ENCODE peak calls at places on chromosomes 11 and 22, in six cellular contexts. Y, A, V, T, W and M are unnamed samples. For H3K27me3, the result is how much of the 10 kb centered on the place peaks cover.

GRCh38 chr11:35419713-35420333 is 465 bp upstream of the SLC1A2 start:
- DNase-seq in Y (no peak), A (no peak), V (no peak), T (no peak), W (no peak), M (no peak)

GRCh38 chr11:60125962-60126585 is 37.6 kb downstream of the MS4A2 start:
- DNase-seq in Y (no peak), A (peak), V (no peak), T (no peak), W (no peak), M (no peak)

GRCh38 chr22:49303781-49304461 is 523.8 kb downstream of the BRD1 start:
- DNase-seq in Y (no peak), A (no peak), V (no peak), T (no peak), W (no peak), M (no peak)

GRCh38 chr11:17529814-17530162 is 14.4 kb downstream of the USH1C start:
- DNase-seq in Y (no peak), A (no peak), V (no peak), T (no peak), W (no peak), M (no peak)

GRCh38 chr11:112223125-112223524 is 3.1 kb upstream of the PTS start:
- DNase-seq in Y (no peak), A (no peak), V (no peak), T (no peak), W (no peak), M (no peak)

GRCh38 chr11:44742470-44742869 is 15.7 kb downstream of the TSPAN18 start:
- DNase-seq in Y (no peak), A (no peak), V (no peak), T (no peak), W (no peak), M (no peak)

GRCh38 chr11:76744186-76745058 is 38.7 kb upstream of the TSKU start:
- DNase-seq in Y (no peak), A (no peak), V (no peak), T (no peak), W (no peak), M (no peak)

GRCh38 chr11:86719781-86720463 is 47.5 kb upstream of the ME3 start:
- DNase-seq in Y (no peak), A (no peak), V (no peak), T (no peak), W (no peak), M (no peak)

GRCh38 chr22:38461057-38461413 is 6.0 kb upstream of the KCNJ4 start:
- DNase-seq in Y (no peak), A (no peak), V (no peak), T (no peak), W (no peak), M (no peak)

GRCh38 chr11:69044111-69045013 is 4.4 kb upstream of the TPCN2 start:
- DNase-seq in Y (peak), A (peak), V (peak), T (no peak), W (no peak), M (peak)

GRCh38 chr11:67613960-67614715 is 7.4 kb downstream of the NDUFV1 start:
- DNase-seq in Y (peak), A (no peak), V (peak), T (peak), W (peak), M (no peak)

GRCh38 chr11:61652135-61652534 is 28.1 kb upstream of the DAGLA start:
- DNase-seq in Y (no peak), A (no peak), V (no peak), T (no peak), W (no peak), M (no peak)

GRCh38 chr11:111765984-111766833 is at the start of gene PPP2R1B:
- DNase-seq in Y (peak), A (peak), V (peak), T (peak), W (peak), M (peak)

GRCh38 chr11:80330302-80330701 is 889.5 kb upstream of the TENM4 start:
- DNase-seq in Y (no peak), A (no peak), V (no peak), T (no peak), W (no peak), M (no peak)

GRCh38 chr11:134100171-134100570 is 31.3 kb downstream of the JAM3 start:
- DNase-seq in Y (no peak), A (no peak), V (no peak), T (no peak), W (no peak), M (no peak)

GRCh38 chr11:1305558-1306056 is 3.8 kb downstream of the TOLLIP start:
- DNase-seq in Y (no peak), A (no peak), V (peak), T (no peak), W (no peak), M (no peak)

GRCh38 chr22:18056802-18057474 is 20.9 kb upstream of the PEX26 start:
- DNase-seq in Y (no peak), A (no peak), V (no peak), T (no peak), W (peak), M (no peak)

GRCh38 chr22:50329236-50329635 is 2.4 kb upstream of the DENND6B start:
- DNase-seq in Y (no peak), A (no peak), V (no peak), T (no peak), W (no peak), M (no peak)

GRCh38 chr11:116498161-116498560 is 274.6 kb downstream of the BUD13 start:
- DNase-seq in Y (no peak), A (no peak), V (no peak), T (no peak), W (no peak), M (no peak)

GRCh38 chr11:93537767-93538261 is 5.4 kb downstream of the SMCO4 start:
- DNase-seq in Y (no peak), A (no peak), V (no peak), T (no peak), W (no peak), M (no peak)

GRCh38 chr11:1852885-1853284 is at the start of gene LSP1:
- DNase-seq in Y (no peak), A (no peak), V (no peak), T (no peak), W (peak), M (no peak)

GRCh38 chr22:32531955-32532818 is 57.6 kb downstream of the FBXO7 start:
- DNase-seq in Y (no peak), A (peak), V (peak), T (peak), W (no peak), M (no peak)

GRCh38 chr22:42805016-42805997 is 51.8 kb downstream of the ARFGAP3 start:
- DNase-seq in Y (no peak), A (peak), V (no peak), T (no peak), W (no peak), M (no peak)

GRCh38 chr11:62622476-62622875 is 690 bp upstream of the B3GAT3 start:
- DNase-seq in Y (no peak), A (no peak), V (no peak), T (no peak), W (no peak), M (no peak)

DNA sequence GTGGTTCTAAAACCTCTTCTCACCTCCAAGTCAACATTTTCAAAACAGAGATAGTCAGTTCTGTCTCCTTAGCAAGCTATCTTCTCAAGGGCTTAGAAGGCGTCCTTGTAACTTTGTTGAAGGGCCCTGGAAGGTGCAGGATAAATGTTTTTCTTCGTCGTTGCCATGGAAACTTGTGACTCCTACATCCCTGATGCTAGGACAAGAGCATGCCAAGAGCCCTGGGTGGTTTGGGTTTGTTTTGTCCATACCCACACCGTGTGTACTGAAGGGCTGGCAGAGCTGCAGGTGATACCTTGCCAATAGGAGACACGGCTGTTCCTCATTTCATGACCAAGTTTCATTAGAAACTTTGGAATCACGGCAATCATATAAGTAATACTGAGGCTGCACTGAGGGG is 81.6 kb downstream of the GALNT18 start:
- DNase-seq in Y (no peak), A (no peak), V (no peak), T (no peak), W (no peak), M (no peak)
- H3K4me3 ChIP-seq in Y (no peak), A (no peak), V (no peak), T (no peak), W (no peak), M (no peak)

DNA sequence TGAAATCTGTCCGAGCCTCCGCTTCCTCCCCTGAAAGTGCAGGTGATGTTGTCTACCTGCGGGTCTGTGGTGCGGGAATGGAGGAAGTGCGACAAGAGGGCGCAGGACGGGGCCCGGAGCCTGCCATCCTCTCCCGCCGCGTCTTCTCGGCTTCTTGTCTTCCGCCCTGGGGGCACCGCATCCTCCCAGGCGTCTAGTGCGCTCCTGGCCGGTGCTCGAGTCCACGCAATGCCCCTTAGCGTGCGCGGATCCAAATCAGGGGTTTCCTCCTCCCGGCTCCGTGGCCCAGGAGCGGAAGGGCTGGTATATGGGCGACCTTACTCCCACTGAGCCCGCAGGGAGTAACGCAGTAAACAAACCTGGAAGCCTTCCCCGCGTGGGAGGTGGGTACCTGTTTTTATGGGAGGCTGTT is 405 bp downstream of the SFI1 start:
- DNase-seq in Y (no peak), A (no peak), V (no peak), T (peak), W (no peak), M (no peak)
- TF ChIP-seq ZNF274 in Y (no peak), A (no peak), V (no peak), T (no peak), W (no peak), M (no peak)

GRCh38 chr22:30546616-30547015 is at the start of gene SEC14L6:
- DNase-seq in Y (no peak), A (no peak), V (no peak), T (no peak), W (no peak), M (no peak)

GRCh38 chr22:30538280-30538679 is 8.3 kb downstream of the SEC14L6 start:
- DNase-seq in Y (no peak), A (no peak), V (no peak), T (no peak), W (no peak), M (no peak)

GRCh38 chr22:30542811-30543188 is 3.7 kb downstream of the SEC14L6 start:
- DNase-seq in Y (no peak), A (no peak), V (no peak), T (no peak), W (no peak), M (no peak)

GRCh38 chr22:30539368-30539767 is 7.2 kb downstream of the SEC14L6 start:
- DNase-seq in Y (no peak), A (no peak), V (no peak), T (no peak), W (no peak), M (no peak)

DNA sequence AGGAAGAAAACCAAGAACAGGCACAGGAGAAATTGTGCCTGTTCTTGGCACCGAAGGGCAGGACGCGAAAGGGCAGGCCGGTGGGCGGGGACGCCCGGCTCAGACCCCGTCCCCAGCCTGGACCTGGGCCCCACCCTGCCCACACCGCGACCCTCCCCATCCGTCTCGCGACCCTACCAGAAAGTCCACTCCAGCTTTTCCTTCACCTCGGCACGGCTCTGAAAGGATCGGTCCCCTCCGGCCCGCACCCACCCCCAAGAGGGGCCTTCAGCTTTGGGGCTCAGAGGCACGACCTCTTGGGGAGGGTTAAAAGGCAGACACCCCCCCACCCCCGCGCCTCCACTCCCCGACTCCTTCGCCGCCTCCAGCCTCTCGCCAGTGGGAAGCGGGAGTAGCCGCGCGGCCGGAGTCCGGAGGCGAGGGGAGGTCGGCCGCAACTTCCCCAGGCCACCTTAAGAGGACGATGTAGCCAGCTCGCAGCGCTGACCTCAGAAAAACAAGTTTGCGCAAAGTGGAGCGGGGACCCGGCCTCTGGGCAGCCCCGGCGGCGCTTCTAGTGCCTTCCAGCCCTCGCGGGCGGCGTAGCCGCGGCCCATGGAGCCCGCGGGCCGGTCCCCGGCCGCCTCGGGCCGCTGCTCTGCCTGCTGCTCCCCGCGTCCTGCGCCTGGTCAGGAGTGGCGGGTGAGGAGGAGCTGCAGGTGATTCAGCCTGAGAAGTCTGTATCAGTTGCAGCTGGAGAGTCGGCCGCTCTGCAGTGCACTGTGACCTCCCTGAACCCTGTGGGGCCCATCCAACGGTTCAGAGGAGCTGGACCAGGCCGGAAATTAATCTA is 4.3 kb downstream of the SEC14L6 start:
- DNase-seq in Y (no peak), A (no peak), V (peak), T (peak), W (no peak), M (no peak)
- H3K27me3 ChIP-seq in Y (under half), A (under half), V (under half), T (under half), W (under half), M (under half)

GRCh38 chr22:36252754-36253522 is at the start of gene APOL1:
- DNase-seq in Y (no peak), A (peak), V (no peak), T (peak), W (peak), M (no peak)
- H3K4me3 ChIP-seq in Y (no peak), A (peak), V (no peak), T (peak), W (peak), M (no peak)

GRCh38 chr11:20293531-20293930 is 70.0 kb upstream of the HTATIP2 start:
- DNase-seq in Y (no peak), A (peak), V (no peak), T (no peak), W (no peak), M (no peak)
- TF ChIP-seq ZNF274 in Y (no peak), A (no peak), V (no peak), T (no peak), W (no peak), M (no peak)